ENCODE peak calls at places on chromosomes 5 and 9, in ten cellular contexts. P, Q, U, K, I, T, Z, F, X and B are unnamed samples.

GRCh38 chr9:17394868-17395488 is 183.9 kb upstream of the SH3GL2 start:
- DNase-seq in P (no peak), Q (no peak), U (no peak), K (no peak), I (no peak), T (peak; percentile 40), Z (no peak), F (no peak), X (no peak), B (no peak)

GRCh38 chr5:139870677-139871076 is 75.1 kb downstream of the PSD2 start:
- DNase-seq in P (no peak), Q (no peak), U (no peak), K (no peak), I (no peak), T (no peak), Z (no peak), F (no peak), X (no peak), B (no peak)

GRCh38 chr9:83304686-83305085 is 233.5 kb downstream of the FRMD3 start:
- DNase-seq in P (peak; percentile 99), Q (peak; percentile 82), U (peak; percentile 84), K (peak; percentile 60), I (no peak), T (no peak), Z (no peak), F (no peak), X (no peak), B (peak; percentile 93)

GRCh38 chr5:160266752-160267345 is 37.5 kb downstream of the FABP6 start:
- DNase-seq in P (no peak), Q (no peak), U (no peak), K (no peak), I (no peak), T (peak; percentile 82), Z (no peak), F (no peak), X (no peak), B (no peak)

GRCh38 chr5:91352831-91353695 is 30.1 kb downstream of the ARRDC3 start:
- DNase-seq in P (no peak), Q (no peak), U (no peak), K (no peak), I (no peak), T (no peak), Z (peak; percentile 19), F (no peak), X (no peak), B (no peak)

GRCh38 chr5:124230456-124230855 is 516.0 kb downstream of the ZNF608 start:
- DNase-seq in P (no peak), Q (no peak), U (no peak), K (no peak), I (no peak), T (no peak), Z (no peak), F (no peak), X (no peak), B (no peak)

GRCh38 chr9:76691761-76692313 is 72.4 kb upstream of the PCA3 start:
- DNase-seq in P (no peak), Q (no peak), U (no peak), K (no peak), I (no peak), T (no peak), Z (peak; percentile 39), F (no peak), X (no peak), B (no peak)

GRCh38 chr5:56862909-56863308 is 46.5 kb upstream of the SETD9 start:
- DNase-seq in P (no peak), Q (no peak), U (no peak), K (no peak), I (no peak), T (no peak), Z (no peak), F (no peak), X (no peak), B (no peak)

GRCh38 chr9:111458139-111459009 is 25.8 kb downstream of the ECPAS start:
- DNase-seq in P (no peak), Q (no peak), U (no peak), K (no peak), I (no peak), T (no peak), Z (no peak), F (no peak), X (peak; percentile 9), B (no peak)

GRCh38 chr9:96033896-96034295 is 158.4 kb downstream of the ERCC6L2 start:
- DNase-seq in P (no peak), Q (no peak), U (no peak), K (no peak), I (no peak), T (no peak), Z (no peak), F (no peak), X (no peak), B (no peak)

GRCh38 chr5:80141147-80141671 is 106.1 kb downstream of the THBS4 start:
- DNase-seq in P (peak; percentile 49), Q (peak; percentile 82), U (peak; percentile 85), K (peak; percentile 69), I (no peak), T (peak; percentile 89), Z (peak; percentile 91), F (no peak), X (no peak), B (peak; percentile 98)

GRCh38 chr5:125140855-125141254 is 394.4 kb upstream of the ZNF608 start:
- DNase-seq in P (peak; percentile 94), Q (no peak), U (no peak), K (no peak), I (no peak), T (no peak), Z (peak; percentile 19), F (no peak), X (peak; percentile 3), B (no peak)

GRCh38 chr9:99398241-99398640 is 176.2 kb downstream of the SEC61B start:
- DNase-seq in P (peak; percentile 22), Q (no peak), U (no peak), K (no peak), I (no peak), T (no peak), Z (no peak), F (no peak), X (peak; percentile 27), B (no peak)

GRCh38 chr9:135047026-135047350 is 40.5 kb upstream of the OLFM1 start:
- DNase-seq in P (no peak), Q (no peak), U (no peak), K (peak; percentile 23), I (no peak), T (peak; percentile 12), Z (no peak), F (no peak), X (no peak), B (peak; percentile 56)

GRCh38 chr9:115593587-115594091 is 475.7 kb upstream of the TNC start:
- DNase-seq in P (peak; percentile 83), Q (no peak), U (no peak), K (no peak), I (no peak), T (peak; percentile 36), Z (peak; percentile 61), F (no peak), X (peak; percentile 45), B (no peak)

DNA sequence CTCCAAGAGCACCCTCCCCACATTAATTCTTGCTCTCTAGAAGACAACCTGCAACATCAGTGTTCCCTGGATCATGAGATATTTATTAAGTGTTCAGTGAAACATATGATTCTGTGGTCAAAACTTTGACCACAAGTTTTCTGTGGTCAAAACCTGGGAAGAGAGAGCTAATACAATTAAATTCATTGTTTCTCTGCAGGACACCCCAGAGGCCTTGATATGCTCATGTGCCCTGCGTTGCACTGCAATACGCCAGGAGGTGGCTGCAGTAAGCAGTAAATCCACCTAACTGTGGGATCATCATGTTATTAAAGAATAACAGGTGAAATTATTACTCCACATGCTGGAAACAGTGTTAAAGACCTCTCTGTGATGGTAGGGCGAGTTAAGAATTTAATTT is 109.3 kb upstream of the SPDL1 start:
- DNase-seq in P (no peak), Q (no peak), U (no peak), K (no peak), I (no peak), T (no peak), Z (no peak), F (no peak), X (no peak), B (no peak)
- TF ChIP-seq CTCF in P (no peak), Q (no peak), U (no peak), K (no peak), I (no peak), T (peak; percentile 22), Z (no peak), F (no peak), X (no peak), B (no peak)

GRCh38 chr5:152380415-152381123 is 24.5 kb downstream of the NMUR2 start:
- DNase-seq in P (no peak), Q (no peak), U (no peak), K (no peak), I (no peak), T (no peak), Z (no peak), F (no peak), X (no peak), B (no peak)
- TF ChIP-seq CTCF in P (no peak), Q (no peak), U (no peak), K (no peak), I (no peak), T (no peak), Z (no peak), F (no peak), X (no peak), B (no peak)

DNA sequence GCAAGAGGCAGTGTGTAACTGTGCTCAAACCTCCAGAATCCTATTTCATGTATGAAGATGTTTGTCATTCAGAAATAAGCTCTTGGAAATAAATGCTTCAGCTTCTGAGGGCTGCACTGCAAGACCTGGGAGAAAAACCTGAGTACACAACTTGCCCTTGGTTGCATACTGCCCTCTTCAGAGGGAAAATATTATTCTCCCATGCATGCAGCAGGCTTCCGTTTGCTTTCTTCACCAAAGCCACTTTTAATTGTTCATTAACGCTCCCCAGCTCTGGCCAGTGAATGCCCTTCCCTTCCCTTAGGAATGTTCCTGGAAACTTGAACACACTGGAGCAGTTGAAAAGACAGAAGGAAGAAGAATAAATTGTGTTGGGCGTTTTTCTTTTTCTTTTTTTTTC is 2.5 kb upstream of the WHRN start:
- DNase-seq in P (peak; percentile 19), Q (no peak), U (no peak), K (no peak), I (no peak), T (no peak), Z (peak; percentile 57), F (no peak), X (peak; percentile 54), B (no peak)
- TF ChIP-seq CTCF in P (peak; percentile 23), Q (peak; percentile 8), U (no peak), K (no peak), I (peak; percentile 44), T (peak; percentile 43), Z (peak; percentile 36), F (peak; percentile 32), X (peak; percentile 69), B (no peak)

GRCh38 chr9:79984429-79985067 is 412.8 kb downstream of the TLE4 start:
- DNase-seq in P (no peak), Q (no peak), U (no peak), K (no peak), I (no peak), T (no peak), Z (no peak), F (no peak), X (peak; percentile 33), B (no peak)
- TF ChIP-seq CTCF in P (no peak), Q (no peak), U (no peak), K (no peak), I (no peak), T (no peak), Z (no peak), F (no peak), X (no peak), B (no peak)